ENCODE peak calls at places on chromosomes 13 and 19, in five cellular contexts. O is NB4; S is 8988T; M is stimulated activated CD8-positive, alpha-beta memory T cell treated with anti-CD3 and anti-CD28 coated beads, Interleukin-15, amount 100 ng/mL, for 1 hour; W is EL. K is an unnamed sample.

GRCh38 chr19:35114656-35115537 is 726 bp upstream of the FXYD3 start:
- DNase-seq in O (peak), M (peak), W (peak), S (peak), K (peak)

GRCh38 chr13:42038661-42039456 is 9.6 kb upstream of the DGKH start:
- DNase-seq in W (no peak), S (no peak), O (no peak), M (no peak), K (no peak)

GRCh38 chr19:10005632-10006334 is 4.5 kb downstream of the COL5A3 start:
- DNase-seq in M (no peak), S (no peak), O (no peak), W (no peak), K (no peak)

GRCh38 chr13:99856021-99856420 is 115.5 kb downstream of the ZIC5 start:
- DNase-seq in O (no peak), S (no peak), W (no peak), M (no peak), K (no peak)

GRCh38 chr19:51706296-51706695 is 13.2 kb downstream of the SPACA6 start:
- DNase-seq in S (no peak), M (no peak), O (no peak), W (no peak), K (no peak)

GRCh38 chr19:51565583-51565982 is 5.5 kb upstream of the ZNF175 start:
- DNase-seq in O (peak), W (peak), S (no peak), M (no peak), K (no peak)

GRCh38 chr13:47723898-47724297 is 277.2 kb downstream of the SUCLA2 start:
- DNase-seq in S (no peak), M (no peak), O (no peak), W (no peak), K (no peak)

GRCh38 chr19:57947419-57948134 is at the start of gene ZNF256:
- DNase-seq in O (no peak), W (peak), M (peak), S (peak), K (peak)

GRCh38 chr13:103878891-103879605 is 812.8 kb upstream of the SLC10A2 start:
- DNase-seq in O (no peak), W (no peak), M (no peak), S (no peak), K (no peak)

GRCh38 chr13:91725646-91726045 is 327.2 kb downstream of the GPC5 start:
- DNase-seq in W (no peak), M (no peak), O (no peak), S (no peak), K (no peak)

GRCh38 chr13:31090921-31091624 is 70.6 kb downstream of the HSPH1 start:
- DNase-seq in M (no peak), O (no peak), W (no peak), S (no peak), K (no peak)

GRCh38 chr13:78102121-78102677 is 183.6 kb upstream of the EDNRB start:
- DNase-seq in W (peak), M (no peak), S (no peak), O (peak), K (no peak)

GRCh38 chr13:40340368-40341085 is 325.9 kb downstream of the FOXO1 start:
- DNase-seq in S (no peak), W (peak), O (no peak), M (no peak), K (no peak)

GRCh38 chr13:42660367-42660965 is 86.5 kb downstream of the TNFSF11 start:
- DNase-seq in M (no peak), O (no peak), W (peak), S (no peak), K (no peak)

GRCh38 chr19:4454952-4455738 is 2.4 kb downstream of the UBXN6 start:
- DNase-seq in M (no peak), S (no peak), O (no peak), W (peak), K (no peak)

GRCh38 chr19:16154557-16154956 is 11.1 kb downstream of the HSH2D start:
- DNase-seq in O (no peak), S (no peak), W (no peak), M (no peak), K (no peak)

GRCh38 chr19:18856385-18857126 is 24.8 kb downstream of the UPF1 start:
- DNase-seq in S (peak), O (peak), M (no peak), W (no peak), K (no peak)

GRCh38 chr19:19185853-19186728 is 5.9 kb downstream of the BORCS8 start:
- DNase-seq in O (peak), W (peak), M (peak), S (no peak), K (peak)

GRCh38 chr19:38004505-38005223 is 97.7 kb downstream of the SIPA1L3 start:
- DNase-seq in M (no peak), W (peak), S (peak), O (peak), K (no peak)

GRCh38 chr19:33293255-33294057 is 8.9 kb downstream of the CEBPA start:
- DNase-seq in S (no peak), O (peak), M (no peak), W (peak), K (no peak)

GRCh38 chr13:83007226-83007625 is 875.0 kb downstream of the SLITRK1 start:
- DNase-seq in O (peak), W (no peak), M (no peak), S (no peak), K (no peak)

GRCh38 chr19:18313398-18313797 is 9.5 kb downstream of the LSM4 start:
- DNase-seq in W (no peak), S (no peak), M (no peak), O (no peak), K (no peak)

GRCh38 chr13:42001580-42001979 is 40.7 kb upstream of the VWA8 start:
- DNase-seq in M (no peak), S (no peak), O (no peak), W (peak), K (no peak)

K was measured in central memory CD8-positive, alpha-beta T cell.